ENCODE peak calls at places on chromosomes 6 and 20, in nine cellular contexts. R, B, U, P, M, Y, I, H and S are unnamed samples.

GRCh38 chr6:106046116-106046853 is 39.9 kb upstream of the PRDM1 start:
- DNase-seq in R (peak), B (no peak), U (no peak), P (no peak), M (no peak), Y (no peak), I (no peak), H (no peak), S (no peak)

GRCh38 chr6:36682328-36683144 is 4.0 kb downstream of the CDKN1A start:
- DNase-seq in R (peak), B (peak), U (no peak), P (peak), M (no peak), Y (no peak), I (peak), H (peak), S (peak)

GRCh38 chr20:23419995-23420901 is 1.0 kb downstream of the NAPB start:
- DNase-seq in R (no peak), B (no peak), U (peak), P (peak), M (no peak), Y (peak), I (peak), H (peak), S (no peak)

GRCh38 chr6:22149081-22149480 is 147.8 kb downstream of the PRL start:
- DNase-seq in R (no peak), B (no peak), U (peak), P (no peak), M (no peak), Y (no peak), I (no peak), H (no peak), S (no peak)

GRCh38 chr6:88177961-88178464 is 11.9 kb upstream of the CNR1 start:
- DNase-seq in R (no peak), B (no peak), U (no peak), P (no peak), M (no peak), Y (peak), I (no peak), H (no peak), S (peak)

GRCh38 chr6:52284131-52284459 is 447 bp downstream of the MCM3 start:
- DNase-seq in R (peak), B (no peak), U (peak), P (peak), M (peak), Y (peak), I (peak), H (no peak), S (peak)

GRCh38 chr6:110331816-110332215 is 26.3 kb downstream of the METTL24 start:
- DNase-seq in R (peak), B (no peak), U (no peak), P (no peak), M (no peak), Y (no peak), I (no peak), H (no peak), S (no peak)

GRCh38 chr6:19771753-19772336 is 65.3 kb upstream of the ID4 start:
- DNase-seq in R (no peak), B (no peak), U (no peak), P (no peak), M (no peak), Y (peak), I (no peak), H (no peak), S (no peak)

GRCh38 chr6:156513504-156513903 is 263.7 kb upstream of the ARID1B start:
- DNase-seq in R (no peak), B (no peak), U (no peak), P (no peak), M (no peak), Y (no peak), I (no peak), H (no peak), S (no peak)

GRCh38 chr20:64279826-64280459 is 24.4 kb downstream of the PCMTD2 start:
- DNase-seq in R (no peak), B (no peak), U (no peak), P (peak), M (no peak), Y (peak), I (no peak), H (no peak), S (no peak)

GRCh38 chr6:35312076-35312762 is 14.6 kb downstream of the DEF6 start:
- DNase-seq in R (no peak), B (no peak), U (no peak), P (no peak), M (no peak), Y (no peak), I (no peak), H (no peak), S (no peak)

GRCh38 chr20:23869520-23869919 is 10.0 kb downstream of the CST5 start:
- DNase-seq in R (no peak), B (no peak), U (no peak), P (no peak), M (no peak), Y (no peak), I (no peak), H (no peak), S (no peak)

GRCh38 chr20:8205996-8206395 is 73.9 kb downstream of the PLCB1 start:
- DNase-seq in R (no peak), B (no peak), U (no peak), P (no peak), M (no peak), Y (no peak), I (no peak), H (no peak), S (no peak)

GRCh38 chr6:29964904-29965872 is 22.9 kb downstream of the HLA-A start:
- DNase-seq in R (peak), B (peak), U (peak), P (peak), M (peak), Y (peak), I (peak), H (peak), S (peak)

GRCh38 chr6:91480397-91480796 is 893.5 kb upstream of the MAP3K7 start:
- DNase-seq in R (no peak), B (no peak), U (no peak), P (no peak), M (no peak), Y (no peak), I (no peak), H (no peak), S (no peak)

GRCh38 chr6:161922631-161923119 is 648.8 kb upstream of the AGPAT4 start:
- DNase-seq in R (peak), B (no peak), U (peak), P (peak), M (peak), Y (peak), I (no peak), H (no peak), S (peak)

GRCh38 chr6:116385462-116385807 is 14.7 kb downstream of the DSE start:
- DNase-seq in R (no peak), B (no peak), U (no peak), P (no peak), M (no peak), Y (peak), I (no peak), H (no peak), S (no peak)